ENCODE peak calls at places on chromosome 21, in four cellular contexts. H is GM20000; V is stimulated activated CD8-positive, alpha-beta memory T cell treated with anti-CD3 and anti-CD28 coated beads, Interleukin-15, amount 100 ng/mL, for 1 hour; F is NCI-H748 treated with DMSO at 0.1 percent for 48 hours. X is an unnamed sample.

GRCh38 chr21:31943586-31943985 is 70.8 kb downstream of the HUNK start:
- DNase-seq in H (no peak), V (no peak), F (no peak), X (no peak)

GRCh38 chr21:15735409-15735808 is 5.6 kb downstream of the USP25 start:
- DNase-seq in H (no peak), V (no peak), F (no peak), X (no peak)

GRCh38 chr21:39559511-39559910 is 53.2 kb upstream of the B3GALT5 start:
- DNase-seq in H (no peak), V (no peak), F (no peak), X (no peak)

GRCh38 chr21:43332872-43333300 is 94.0 kb downstream of the SIK1 start:
- DNase-seq in H (no peak), V (no peak), F (no peak), X (no peak)

GRCh38 chr21:42056996-42057689 is 14.0 kb upstream of the UMODL1 start:
- DNase-seq in H (no peak), V (no peak), F (peak), X (no peak)

GRCh38 chr21:17819878-17820232 is 699 bp upstream of the C21orf91 start:
- DNase-seq in H (peak), V (no peak), F (peak), X (peak)

GRCh38 chr21:44391345-44392091 is 38.1 kb downstream of the TRPM2 start:
- DNase-seq in H (peak), V (no peak), F (no peak), X (peak)

GRCh38 chr21:46667191-46667734 is 31.8 kb downstream of the PRMT2 start:
- DNase-seq in H (peak), V (no peak), F (no peak), X (no peak)

GRCh38 chr21:18812308-18812707 is 408.7 kb upstream of the TMPRSS15 start:
- DNase-seq in H (no peak), V (no peak), F (no peak), X (no peak)

GRCh38 chr21:41443562-41443961 is 17.5 kb downstream of the MX1 start:
- DNase-seq in H (no peak), V (no peak), F (no peak), X (no peak)

GRCh38 chr21:34890724-34891609 is 158.1 kb downstream of the RUNX1 start:
- DNase-seq in H (no peak), V (no peak), F (no peak), X (no peak)

GRCh38 chr21:45724345-45724961 is 80.9 kb downstream of the PCBP3 start:
- DNase-seq in H (no peak), V (no peak), F (no peak), X (no peak)

GRCh38 chr21:39837861-39838359 is 29.3 kb upstream of the PCP4 start:
- DNase-seq in H (no peak), V (no peak), F (no peak), X (no peak)

GRCh38 chr21:37452222-37452621 is 85.6 kb downstream of the DYRK1A start:
- DNase-seq in H (no peak), V (no peak), F (no peak), X (no peak)

GRCh38 chr21:17782051-17782450 is 37.1 kb downstream of the C21orf91 start:
- DNase-seq in H (no peak), V (no peak), F (no peak), X (peak)

GRCh38 chr21:38352536-38353219 is 95.9 kb downstream of the KCNJ15 start:
- DNase-seq in H (peak), V (no peak), F (peak), X (no peak)

GRCh38 chr21:42218836-42219605 is at the start of gene ABCG1:
- DNase-seq in H (peak), V (no peak), F (peak), X (peak)

GRCh38 chr21:14677639-14678179 is 131.6 kb upstream of the SAMSN1 start:
- DNase-seq in H (no peak), V (no peak), F (no peak), X (no peak)

GRCh38 chr21:31576428-31576827 is 83.1 kb upstream of the SOD1 start:
- DNase-seq in H (no peak), V (no peak), F (no peak), X (no peak)

GRCh38 chr21:45288441-45288841 is 746 bp upstream of the POFUT2 start:
- DNase-seq in H (no peak), V (no peak), F (no peak), X (no peak)

GRCh38 chr21:36147891-36148290 is 8.7 kb upstream of the DOP1B start:
- DNase-seq in H (no peak), V (no peak), F (no peak), X (no peak)

GRCh38 chr21:14740692-14741091 is 194.6 kb upstream of the SAMSN1 start:
- DNase-seq in H (no peak), V (no peak), F (no peak), X (no peak)

GRCh38 chr21:27564684-27565280 is 597.9 kb upstream of the ADAMTS5 start:
- DNase-seq in H (no peak), V (no peak), F (no peak), X (peak)

GRCh38 chr21:34912022-34912933 is 136.8 kb downstream of the RUNX1 start:
- DNase-seq in H (peak), V (no peak), F (no peak), X (no peak)

GRCh38 chr21:35923971-35924370 is 136.4 kb downstream of the SETD4 start:
- DNase-seq in H (no peak), V (no peak), F (no peak), X (no peak)

GRCh38 chr21:44795342-44795741 is 6.3 kb downstream of the UBE2G2 start:
- DNase-seq in H (no peak), V (no peak), F (no peak), X (no peak)

GRCh38 chr21:28342229-28342810 is 650.4 kb downstream of the LTN1 start:
- DNase-seq in H (no peak), V (no peak), F (no peak), X (no peak)

GRCh38 chr21:42171091-42172053 is 47.6 kb upstream of the ABCG1 start:
- DNase-seq in H (no peak), V (no peak), F (peak), X (peak)

X was measured in OCI-LY7.